ENCODE peak calls at places on chromosome 20, in ten cellular contexts. X, R, T, K, B, I, O, Q, H and L are unnamed samples.

GRCh38 chr20:46023999-46024398 is 5.0 kb upstream of the SLC12A5 start:
- DNase-seq in X (no peak), R (no peak), T (no peak), K (no peak), B (no peak), I (no peak), O (no peak), Q (no peak), H (no peak), L (no peak)

GRCh38 chr20:17634666-17635319 is 47.2 kb downstream of the RRBP1 start:
- DNase-seq in X (no peak), R (no peak), T (no peak), K (no peak), B (no peak), I (no peak), O (no peak), Q (no peak), H (no peak), L (no peak)

GRCh38 chr20:15895560-15896084 is 677.6 kb downstream of the KIF16B start:
- DNase-seq in X (no peak), R (no peak), T (no peak), K (no peak), B (no peak), I (no peak), O (no peak), Q (no peak), H (no peak), L (no peak)

GRCh38 chr20:60039526-60039925 is 81.3 kb downstream of the CDH26 start:
- DNase-seq in X (no peak), R (no peak), T (no peak), K (no peak), B (no peak), I (no peak), O (no peak), Q (no peak), H (no peak), L (no peak)

GRCh38 chr20:41172296-41173140 is 35.2 kb downstream of the PLCG1 start:
- DNase-seq in X (no peak), R (no peak), T (no peak), K (peak), B (peak), I (no peak), O (no peak), Q (no peak), H (no peak), L (no peak)

GRCh38 chr20:18857640-18858039 is 44.1 kb downstream of the SCP2D1 start:
- DNase-seq in X (no peak), R (no peak), T (no peak), K (no peak), B (no peak), I (no peak), O (no peak), Q (no peak), H (no peak), L (no peak)

GRCh38 chr20:42635699-42636411 is 553.9 kb downstream of the PTPRT start:
- DNase-seq in X (no peak), R (no peak), T (no peak), K (no peak), B (no peak), I (no peak), O (no peak), Q (no peak), H (no peak), L (no peak)

GRCh38 chr20:49615401-49616153 is 47.6 kb upstream of the PTGIS start:
- DNase-seq in X (no peak), R (no peak), T (peak), K (peak), B (no peak), I (peak), O (no peak), Q (no peak), H (no peak), L (no peak)

GRCh38 chr20:36676701-36677421 is 30.9 kb upstream of the SLA2 start:
- DNase-seq in X (no peak), R (peak), T (peak), K (no peak), B (peak), I (no peak), O (no peak), Q (peak), H (peak), L (no peak)

GRCh38 chr20:60624066-60624465 is 628.0 kb upstream of the CDH4 start:
- DNase-seq in X (no peak), R (no peak), T (no peak), K (no peak), B (no peak), I (no peak), O (no peak), Q (no peak), H (no peak), L (no peak)

GRCh38 chr20:44092551-44093248 is 94.3 kb downstream of the JPH2 start:
- DNase-seq in X (peak), R (peak), T (peak), K (peak), B (peak), I (no peak), O (peak), Q (no peak), H (peak), L (peak)

GRCh38 chr20:57177636-57178280 is 88.7 kb downstream of the BMP7 start:
- DNase-seq in X (no peak), R (no peak), T (no peak), K (no peak), B (no peak), I (no peak), O (no peak), Q (no peak), H (no peak), L (no peak)

GRCh38 chr20:52226370-52226769 is 34.8 kb upstream of the ZFP64 start:
- DNase-seq in X (no peak), R (no peak), T (peak), K (no peak), B (no peak), I (no peak), O (no peak), Q (no peak), H (no peak), L (no peak)

GRCh38 chr20:8385247-8385646 is 253.2 kb downstream of the PLCB1 start:
- DNase-seq in X (peak), R (peak), T (no peak), K (peak), B (peak), I (no peak), O (no peak), Q (no peak), H (no peak), L (no peak)

GRCh38 chr20:20017852-20018245 is 687 bp downstream of the NAA20 start:
- DNase-seq in X (peak), R (peak), T (peak), K (no peak), B (no peak), I (no peak), O (peak), Q (no peak), H (no peak), L (peak)

GRCh38 chr20:22411568-22412450 is 172.6 kb downstream of the FOXA2 start:
- DNase-seq in X (no peak), R (peak), T (peak), K (peak), B (no peak), I (no peak), O (peak), Q (no peak), H (no peak), L (no peak)

GRCh38 chr20:48983423-48984400 is 62.2 kb downstream of the ARFGEF2 start:
- DNase-seq in X (no peak), R (peak), T (no peak), K (peak), B (no peak), I (peak), O (peak), Q (no peak), H (no peak), L (no peak)

GRCh38 chr20:16115891-16116577 is 457.2 kb downstream of the KIF16B start:
- DNase-seq in X (no peak), R (peak), T (no peak), K (no peak), B (no peak), I (no peak), O (no peak), Q (no peak), H (no peak), L (no peak)

GRCh38 chr20:23404196-23404595 is 17.1 kb downstream of the NAPB start:
- DNase-seq in X (no peak), R (no peak), T (peak), K (peak), B (no peak), I (no peak), O (no peak), Q (no peak), H (no peak), L (no peak)

GRCh38 chr20:10376271-10377075 is 57.5 kb downstream of the MKKS start:
- DNase-seq in X (no peak), R (peak), T (no peak), K (no peak), B (no peak), I (no peak), O (no peak), Q (no peak), H (no peak), L (no peak)

GRCh38 chr20:43583133-43583864 is 7.4 kb upstream of the IFT52 start:
- DNase-seq in X (no peak), R (no peak), T (no peak), K (peak), B (no peak), I (no peak), O (no peak), Q (no peak), H (no peak), L (no peak)

GRCh38 chr20:6395695-6396094 is 272.9 kb upstream of the FERMT1 start:
- DNase-seq in X (no peak), R (no peak), T (no peak), K (peak), B (no peak), I (peak), O (no peak), Q (no peak), H (no peak), L (no peak)

GRCh38 chr20:43746344-43747137 is 19.7 kb upstream of the GTSF1L start:
- DNase-seq in X (no peak), R (peak), T (no peak), K (no peak), B (no peak), I (peak), O (no peak), Q (no peak), H (no peak), L (no peak)

GRCh38 chr20:10051185-10051584 is 16.4 kb downstream of the ANKEF1 start:
- DNase-seq in X (no peak), R (no peak), T (no peak), K (no peak), B (no peak), I (no peak), O (no peak), Q (no peak), H (no peak), L (no peak)

GRCh38 chr20:45897692-45898091 is 6.6 kb downstream of the CTSA start:
- DNase-seq in X (no peak), R (no peak), T (no peak), K (no peak), B (no peak), I (no peak), O (no peak), Q (no peak), H (no peak), L (no peak)

GRCh38 chr20:2244523-2244922 is 51.3 kb upstream of the TGM3 start:
- DNase-seq in X (no peak), R (no peak), T (no peak), K (no peak), B (no peak), I (no peak), O (no peak), Q (no peak), H (no peak), L (no peak)

GRCh38 chr20:23048283-23049200 is 930 bp downstream of the THBD start:
- DNase-seq in X (no peak), R (peak), T (no peak), K (peak), B (peak), I (no peak), O (no peak), Q (no peak), H (peak), L (no peak)

GRCh38 chr20:25059866-25060465 is 2.0 kb upstream of the ACSS1 start:
- DNase-seq in X (no peak), R (no peak), T (no peak), K (no peak), B (no peak), I (peak), O (no peak), Q (no peak), H (no peak), L (no peak)

GRCh38 chr20:47233333-47234188 is 122.9 kb downstream of the ZMYND8 start:
- DNase-seq in X (no peak), R (no peak), T (peak), K (peak), B (no peak), I (no peak), O (no peak), Q (no peak), H (no peak), L (no peak)

GRCh38 chr20:47230811-47231256 is 125.7 kb downstream of the ZMYND8 start:
- DNase-seq in X (no peak), R (peak), T (no peak), K (no peak), B (no peak), I (no peak), O (no peak), Q (no peak), H (no peak), L (no peak)

GRCh38 chr20:47232518-47232917 is 124.0 kb downstream of the ZMYND8 start:
- DNase-seq in X (no peak), R (no peak), T (peak), K (no peak), B (no peak), I (no peak), O (no peak), Q (no peak), H (no peak), L (no peak)

GRCh38 chr20:47228654-47229053 is 127.8 kb downstream of the ZMYND8 start:
- DNase-seq in X (no peak), R (no peak), T (no peak), K (no peak), B (no peak), I (no peak), O (no peak), Q (no peak), H (no peak), L (no peak)

GRCh38 chr20:47231382-47232042 is 125.0 kb downstream of the ZMYND8 start:
- DNase-seq in X (no peak), R (no peak), T (no peak), K (peak), B (no peak), I (no peak), O (no peak), Q (no peak), H (no peak), L (no peak)
- H3K4me2 ChIP-seq in X (no peak), R (no peak), T (no peak), K (no peak), B (no peak), I (no peak), O (no peak), Q (no peak), H (no peak), L (no peak)

DNA sequence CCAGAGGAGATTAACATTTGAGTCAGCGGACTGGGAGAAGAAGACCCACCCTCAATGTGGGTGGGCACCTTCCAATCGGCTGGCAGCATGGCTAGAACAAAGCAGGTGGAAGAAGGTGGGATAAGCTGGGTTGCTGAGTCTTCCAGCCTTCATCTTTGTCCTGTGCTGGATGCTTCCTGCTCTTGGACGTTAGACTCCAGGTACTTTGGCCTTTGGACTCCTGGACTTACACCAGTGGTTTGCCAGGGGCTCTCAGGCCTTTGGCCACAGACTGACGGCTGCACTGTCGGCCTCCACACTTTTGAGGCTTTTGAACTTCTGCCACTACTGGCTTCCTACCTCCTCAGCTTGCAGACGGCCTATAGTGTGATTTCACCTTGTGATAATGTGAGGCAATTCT is 50.8 kb downstream of the BCAS1 start:
- DNase-seq in X (no peak), R (no peak), T (no peak), K (no peak), B (no peak), I (no peak), O (no peak), Q (no peak), H (no peak), L (no peak)
- H3K4me2 ChIP-seq in X (no peak), R (no peak), T (no peak), K (no peak), B (no peak), I (no peak), O (no peak), Q (no peak), H (no peak), L (no peak)

DNA sequence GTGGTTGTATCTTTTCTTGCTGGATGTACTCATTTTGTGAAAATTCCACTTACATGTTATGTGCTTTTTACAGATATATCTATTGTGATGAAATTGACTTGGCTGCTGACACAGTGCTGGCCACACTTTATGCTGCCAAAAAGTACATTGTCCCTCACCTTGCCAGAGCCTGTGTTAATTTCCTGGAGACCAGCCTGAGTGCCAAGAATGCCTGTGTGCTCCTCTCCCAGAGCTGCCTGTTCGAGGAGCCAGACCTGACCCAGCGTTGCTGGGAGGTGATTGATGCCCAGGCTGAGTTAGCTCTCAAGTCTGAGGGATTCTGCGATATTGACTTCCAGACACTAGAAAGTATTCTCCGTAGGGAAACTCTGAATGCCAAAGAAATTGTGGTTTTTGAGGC is 4.9 kb downstream of the BTBD3 start:
- DNase-seq in X (no peak), R (no peak), T (no peak), K (no peak), B (no peak), I (no peak), O (no peak), Q (no peak), H (no peak), L (no peak)
- H3K4me2 ChIP-seq in X (no peak), R (no peak), T (no peak), K (no peak), B (no peak), I (no peak), O (no peak), Q (no peak), H (no peak), L (no peak)

GRCh38 chr20:31712112-31712553 is 10.5 kb downstream of the BCL2L1 start:
- DNase-seq in X (no peak), R (no peak), T (peak), K (no peak), B (no peak), I (no peak), O (peak), Q (no peak), H (no peak), L (no peak)

GRCh38 chr20:31710423-31711250 is 12.0 kb downstream of the BCL2L1 start:
- DNase-seq in X (no peak), R (no peak), T (no peak), K (no peak), B (no peak), I (peak), O (no peak), Q (no peak), H (no peak), L (no peak)

GRCh38 chr20:31712564-31713311 is 9.9 kb downstream of the BCL2L1 start:
- DNase-seq in X (no peak), R (peak), T (peak), K (peak), B (peak), I (peak), O (peak), Q (peak), H (peak), L (no peak)

GRCh38 chr20:31709939-31710338 is 12.7 kb downstream of the BCL2L1 start:
- DNase-seq in X (no peak), R (no peak), T (peak), K (no peak), B (no peak), I (no peak), O (no peak), Q (no peak), H (no peak), L (no peak)

DNA sequence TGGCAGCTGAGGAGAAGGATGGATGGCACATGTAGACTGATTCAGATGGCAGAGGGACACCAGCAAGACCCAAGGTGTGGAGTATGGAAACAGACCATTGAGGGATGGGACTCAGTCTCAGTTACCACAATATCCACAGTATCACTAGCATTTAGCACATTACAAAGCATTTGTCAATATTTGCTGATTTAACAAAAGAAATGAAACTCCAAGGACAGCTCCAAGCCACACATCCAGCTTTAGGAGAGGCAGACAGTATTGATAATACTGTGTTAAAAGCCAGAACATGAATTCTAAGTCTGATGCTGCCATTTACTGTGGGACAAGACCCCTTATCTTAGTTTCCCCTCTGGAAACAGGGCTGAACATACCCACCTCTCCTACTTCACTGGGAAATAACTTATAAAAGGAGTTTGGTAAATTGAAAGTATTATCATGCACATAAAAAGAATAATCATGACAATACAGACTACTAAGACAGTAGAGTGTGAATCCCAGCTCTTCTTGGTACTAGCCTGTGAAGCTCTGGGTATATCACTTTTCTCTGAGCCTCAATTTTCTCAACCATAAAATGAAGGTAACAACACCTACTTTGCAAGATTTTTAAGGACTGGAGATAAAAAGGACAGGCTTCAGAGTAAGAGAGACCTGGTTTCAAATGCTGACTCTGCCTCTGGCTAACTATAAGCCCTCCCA is 11.1 kb downstream of the BCL2L1 start:
- DNase-seq in X (no peak), R (peak), T (peak), K (no peak), B (no peak), I (no peak), O (no peak), Q (no peak), H (no peak), L (no peak)
- H3K4me2 ChIP-seq in X (peak), R (no peak), T (peak), K (peak), B (no peak), I (peak), O (peak), Q (peak), H (no peak), L (no peak)

GRCh38 chr20:3896853-3897252 is 7.7 kb downstream of the PANK2 start:
- DNase-seq in X (no peak), R (no peak), T (no peak), K (no peak), B (no peak), I (no peak), O (no peak), Q (no peak), H (no peak), L (no peak)
- H3K4me2 ChIP-seq in X (peak), R (no peak), T (no peak), K (no peak), B (no peak), I (no peak), O (peak), Q (no peak), H (no peak), L (peak)

DNA sequence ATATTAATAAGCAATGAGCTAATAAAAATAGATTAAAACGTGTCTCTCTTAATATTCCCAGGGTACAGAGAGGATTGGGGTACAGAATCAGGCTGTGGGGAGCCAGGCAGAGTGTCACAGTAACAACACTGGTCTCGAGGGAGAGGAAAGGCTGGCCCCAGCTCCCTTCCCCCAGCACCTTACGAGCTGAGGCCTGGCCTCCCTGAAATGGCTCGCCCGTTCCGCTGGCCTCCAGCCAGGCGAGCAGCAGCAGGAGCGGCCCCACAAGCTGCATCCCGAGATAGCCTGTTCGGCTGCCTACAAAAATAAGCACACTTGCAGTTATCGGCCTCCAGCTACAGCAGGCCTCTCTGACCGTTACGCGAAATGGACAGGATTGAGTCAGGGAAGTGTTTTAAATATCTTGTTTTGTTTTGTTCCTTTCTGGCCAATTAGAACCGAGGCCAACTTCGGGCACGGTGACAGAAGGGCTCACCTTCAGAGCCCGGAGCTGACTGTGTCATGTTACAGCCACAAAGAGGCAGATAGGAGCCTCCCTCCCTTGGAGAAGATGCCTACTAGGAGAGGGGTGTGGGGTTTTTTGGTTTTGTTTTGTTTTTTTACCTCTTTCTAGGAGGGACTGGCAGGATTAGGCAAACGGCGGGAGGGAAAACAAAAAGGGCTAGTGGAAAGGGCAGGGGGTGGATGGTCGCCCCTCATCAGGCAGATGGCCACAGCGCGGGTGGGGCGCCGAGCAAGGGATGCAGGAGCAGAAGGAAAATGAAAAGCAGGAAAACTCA is 4.2 kb upstream of the ZMYND8 start:
- DNase-seq in X (no peak), R (peak), T (peak), K (peak), B (peak), I (peak), O (peak), Q (peak), H (peak), L (peak)
- H3K4me2 ChIP-seq in X (peak), R (no peak), T (peak), K (peak), B (peak), I (peak), O (peak), Q (peak), H (peak), L (peak)

GRCh38 chr20:32440069-32440757 is 82.1 kb downstream of the ASXL1 start:
- DNase-seq in X (no peak), R (no peak), T (no peak), K (no peak), B (no peak), I (no peak), O (no peak), Q (no peak), H (no peak), L (no peak)
- H3K4me2 ChIP-seq in X (no peak), R (no peak), T (no peak), K (no peak), B (no peak), I (no peak), O (no peak), Q (no peak), H (no peak), L (no peak)